ENCODE peak calls at places on chromosomes 11 and 22, in five cellular contexts. J is retina; Y is activated CD8-positive, alpha-beta memory T cell treated with anti-CD3 and anti-CD28 coated beads, Interleukin-2, amount 10 ng/mL, durations not matched to agents 7 days and 5 days; L is NCI-H1092 treated with DMSO at 0.1 percent for 48 hours; M is activated naive CD8-positive, alpha-beta T cell treated with anti-CD3 and anti-CD28 coated beads for 36 hours. I is an unnamed sample.

GRCh38 chr11:75505966-75506692 is 19.6 kb downstream of the GDPD5 start:
- DNase-seq in Y (no peak), J (no peak), L (no peak), M (no peak), I (no peak)

GRCh38 chr11:60514055-60514454 is 1.1 kb upstream of the MS4A13 start:
- DNase-seq in J (no peak), M (no peak), L (no peak), Y (no peak), I (no peak)

GRCh38 chr22:29290061-29290460 is 16.4 kb upstream of the GAS2L1 start:
- DNase-seq in J (no peak), L (no peak), Y (no peak), M (no peak), I (no peak)

GRCh38 chr11:31940396-31941037 is 129.4 kb upstream of the PAX6 start:
- DNase-seq in M (no peak), Y (no peak), L (no peak), J (no peak), I (no peak)

GRCh38 chr22:35344956-35345690 is 35.8 kb upstream of the HMOX1 start:
- DNase-seq in Y (no peak), J (no peak), M (no peak), L (no peak), I (no peak)

GRCh38 chr11:77090046-77090372 is 12.6 kb upstream of the OMP start:
- DNase-seq in M (no peak), Y (no peak), J (no peak), L (no peak), I (no peak)

GRCh38 chr11:47915407-47916137 is 64.8 kb upstream of the PTPRJ start:
- DNase-seq in M (peak), Y (no peak), J (no peak), L (no peak), I (no peak)

GRCh38 chr11:12150831-12151382 is 40.5 kb downstream of the MICAL2 start:
- DNase-seq in Y (peak), M (peak), J (no peak), L (no peak), I (peak)

GRCh38 chr11:92830382-92831148 is 138.9 kb upstream of the MTNR1B start:
- DNase-seq in L (peak), J (no peak), Y (no peak), M (no peak), I (peak)

GRCh38 chr11:27178859-27179258 is 138.2 kb downstream of the BBOX1 start:
- DNase-seq in M (no peak), J (peak), L (no peak), Y (no peak), I (no peak)

GRCh38 chr11:62223095-62223494 is 14.6 kb downstream of the SCGB2A1 start:
- DNase-seq in M (no peak), L (no peak), Y (no peak), J (no peak), I (no peak)

GRCh38 chr11:13343931-13344717 is 66.5 kb downstream of the BMAL1 start:
- DNase-seq in Y (peak), L (peak), M (peak), J (peak), I (peak)

GRCh38 chr11:57568330-57568766 is 876 bp upstream of the UBE2L6 start:
- DNase-seq in L (no peak), M (no peak), J (no peak), Y (peak), I (peak)

GRCh38 chr11:130873766-130874165 is 42.5 kb downstream of the SNX19 start:
- DNase-seq in L (no peak), Y (no peak), J (no peak), M (no peak), I (no peak)

GRCh38 chr11:118092907-118093571 is 6.3 kb upstream of the SMIM35 start:
- DNase-seq in M (no peak), J (no peak), Y (no peak), L (no peak), I (no peak)

GRCh38 chr11:45949992-45950407 is 27.5 kb downstream of the LARGE2 start:
- DNase-seq in M (no peak), Y (no peak), L (no peak), J (no peak), I (no peak)

GRCh38 chr11:73158356-73159051 is 16.4 kb upstream of the FCHSD2 start:
- DNase-seq in Y (no peak), J (no peak), L (no peak), M (no peak), I (no peak)

GRCh38 chr22:37186997-37187522 is 987 bp downstream of the C1QTNF6 start:
- DNase-seq in M (no peak), Y (no peak), L (no peak), J (no peak), I (no peak)

GRCh38 chr11:110968348-110969062 is 256.3 kb upstream of the ARHGAP20 start:
- DNase-seq in L (no peak), M (no peak), J (no peak), Y (no peak), I (no peak)